ENCODE peak calls at places on chromosomes 3 and 15, in eight cellular contexts. One of them, this sample, is unnamed.

GRCh38 chr3:164890061-164890460 is 188.2 kb downstream of the SI start:
- DNase-seq in NCI-H2107: no peak
- DNase-seq in activated T-cell treated with anti-CD3 and anti-CD28 coated beads for 4 hours: no peak
- DNase-seq in stimulated activated CD4-positive, alpha-beta T cell treated with anti-CD3 and anti-CD28 coated beads, Interleukin-15, amount 100 ng/mL, for 24 hours: no peak
- DNase-seq in NCI-H187: no peak
- DNase-seq in iris pigment epithelial cell: no peak
- DNase-seq in LHCN-M2: no peak
- DNase-seq in T follicular helper cell: no peak
- DNase-seq in this sample: no peak

GRCh38 chr3:31534036-31534435 is 1.3 kb downstream of the STT3B start:
- DNase-seq in T follicular helper cell: no peak
- DNase-seq in stimulated activated CD4-positive, alpha-beta T cell treated with anti-CD3 and anti-CD28 coated beads, Interleukin-15, amount 100 ng/mL, for 24 hours: no peak
- DNase-seq in NCI-H187: no peak
- DNase-seq in NCI-H2107: no peak
- DNase-seq in LHCN-M2: no peak
- DNase-seq in iris pigment epithelial cell: peak; percentile 26
- DNase-seq in activated T-cell treated with anti-CD3 and anti-CD28 coated beads for 4 hours: no peak
- DNase-seq in this sample: peak; percentile 22

GRCh38 chr3:194032828-194033435 is 103.0 kb upstream of the HES1 start:
- DNase-seq in NCI-H2107: no peak
- DNase-seq in activated T-cell treated with anti-CD3 and anti-CD28 coated beads for 4 hours: no peak
- DNase-seq in LHCN-M2: no peak
- DNase-seq in stimulated activated CD4-positive, alpha-beta T cell treated with anti-CD3 and anti-CD28 coated beads, Interleukin-15, amount 100 ng/mL, for 24 hours: no peak
- DNase-seq in iris pigment epithelial cell: no peak
- DNase-seq in NCI-H187: no peak
- DNase-seq in T follicular helper cell: no peak
- DNase-seq in this sample: no peak

GRCh38 chr15:55194246-55194645 is 2.5 kb downstream of the RSL24D1 start:
- DNase-seq in activated T-cell treated with anti-CD3 and anti-CD28 coated beads for 4 hours: no peak
- DNase-seq in NCI-H2107: no peak
- DNase-seq in iris pigment epithelial cell: peak; percentile 43
- DNase-seq in T follicular helper cell: no peak
- DNase-seq in stimulated activated CD4-positive, alpha-beta T cell treated with anti-CD3 and anti-CD28 coated beads, Interleukin-15, amount 100 ng/mL, for 24 hours: no peak
- DNase-seq in NCI-H187: no peak
- DNase-seq in LHCN-M2: no peak
- DNase-seq in this sample: no peak

GRCh38 chr3:151320131-151320530 is 3.5 kb upstream of the GPR87 start:
- DNase-seq in NCI-H187: no peak
- DNase-seq in T follicular helper cell: no peak
- DNase-seq in stimulated activated CD4-positive, alpha-beta T cell treated with anti-CD3 and anti-CD28 coated beads, Interleukin-15, amount 100 ng/mL, for 24 hours: no peak
- DNase-seq in LHCN-M2: no peak
- DNase-seq in iris pigment epithelial cell: no peak
- DNase-seq in activated T-cell treated with anti-CD3 and anti-CD28 coated beads for 4 hours: no peak
- DNase-seq in NCI-H2107: no peak
- DNase-seq in this sample: no peak

GRCh38 chr15:101100118-101100517 is 151.7 kb downstream of the CHSY1 start:
- DNase-seq in LHCN-M2: no peak
- DNase-seq in iris pigment epithelial cell: no peak
- DNase-seq in activated T-cell treated with anti-CD3 and anti-CD28 coated beads for 4 hours: no peak
- DNase-seq in NCI-H2107: no peak
- DNase-seq in T follicular helper cell: no peak
- DNase-seq in NCI-H187: no peak
- DNase-seq in stimulated activated CD4-positive, alpha-beta T cell treated with anti-CD3 and anti-CD28 coated beads, Interleukin-15, amount 100 ng/mL, for 24 hours: no peak
- DNase-seq in this sample: no peak

GRCh38 chr15:39936187-39936586 is 2.3 kb downstream of the EIF2AK4 start:
- DNase-seq in stimulated activated CD4-positive, alpha-beta T cell treated with anti-CD3 and anti-CD28 coated beads, Interleukin-15, amount 100 ng/mL, for 24 hours: no peak
- DNase-seq in T follicular helper cell: no peak
- DNase-seq in activated T-cell treated with anti-CD3 and anti-CD28 coated beads for 4 hours: no peak
- DNase-seq in iris pigment epithelial cell: peak; percentile 61
- DNase-seq in NCI-H187: no peak
- DNase-seq in LHCN-M2: peak; percentile 69
- DNase-seq in NCI-H2107: no peak
- DNase-seq in this sample: peak; percentile 74

GRCh38 chr3:156132313-156132712 is 11.9 kb downstream of the KCNAB1 start:
- DNase-seq in stimulated activated CD4-positive, alpha-beta T cell treated with anti-CD3 and anti-CD28 coated beads, Interleukin-15, amount 100 ng/mL, for 24 hours: no peak
- DNase-seq in NCI-H2107: no peak
- DNase-seq in LHCN-M2: no peak
- DNase-seq in iris pigment epithelial cell: no peak
- DNase-seq in activated T-cell treated with anti-CD3 and anti-CD28 coated beads for 4 hours: no peak
- DNase-seq in T follicular helper cell: no peak
- DNase-seq in NCI-H187: no peak
- DNase-seq in this sample: no peak

GRCh38 chr3:5186089-5186853 is 1.2 kb upstream of the EDEM1 start:
- DNase-seq in stimulated activated CD4-positive, alpha-beta T cell treated with anti-CD3 and anti-CD28 coated beads, Interleukin-15, amount 100 ng/mL, for 24 hours: no peak
- DNase-seq in iris pigment epithelial cell: no peak
- DNase-seq in NCI-H2107: no peak
- DNase-seq in LHCN-M2: no peak
- DNase-seq in T follicular helper cell: no peak
- DNase-seq in activated T-cell treated with anti-CD3 and anti-CD28 coated beads for 4 hours: no peak
- DNase-seq in NCI-H187: no peak
- DNase-seq in this sample: no peak

GRCh38 chr15:70532536-70533186 is 230.7 kb downstream of the UACA start:
- DNase-seq in stimulated activated CD4-positive, alpha-beta T cell treated with anti-CD3 and anti-CD28 coated beads, Interleukin-15, amount 100 ng/mL, for 24 hours: no peak
- DNase-seq in NCI-H2107: no peak
- DNase-seq in iris pigment epithelial cell: no peak
- DNase-seq in activated T-cell treated with anti-CD3 and anti-CD28 coated beads for 4 hours: no peak
- DNase-seq in NCI-H187: no peak
- DNase-seq in LHCN-M2: no peak
- DNase-seq in T follicular helper cell: no peak
- DNase-seq in this sample: no peak

GRCh38 chr15:65196637-65197336 is 11.6 kb upstream of the CLPX start:
- DNase-seq in stimulated activated CD4-positive, alpha-beta T cell treated with anti-CD3 and anti-CD28 coated beads, Interleukin-15, amount 100 ng/mL, for 24 hours: no peak
- DNase-seq in LHCN-M2: no peak
- DNase-seq in iris pigment epithelial cell: no peak
- DNase-seq in NCI-H2107: no peak
- DNase-seq in NCI-H187: no peak
- DNase-seq in activated T-cell treated with anti-CD3 and anti-CD28 coated beads for 4 hours: no peak
- DNase-seq in T follicular helper cell: no peak
- DNase-seq in this sample: no peak

GRCh38 chr15:73906346-73907017 is 19.8 kb upstream of the LOXL1 start:
- DNase-seq in stimulated activated CD4-positive, alpha-beta T cell treated with anti-CD3 and anti-CD28 coated beads, Interleukin-15, amount 100 ng/mL, for 24 hours: no peak
- DNase-seq in LHCN-M2: peak; percentile 67
- DNase-seq in NCI-H187: no peak
- DNase-seq in T follicular helper cell: no peak
- DNase-seq in iris pigment epithelial cell: peak; percentile 58
- DNase-seq in NCI-H2107: no peak
- DNase-seq in activated T-cell treated with anti-CD3 and anti-CD28 coated beads for 4 hours: no peak
- DNase-seq in this sample: peak; percentile 61

This sample was measured in RPMI7951.